ENCODE peak calls at places on chromosomes 4 and X, in ten cellular contexts. D is NT2/D1, N is KG1, K is GDM1, A is retina, V is C1 segment of cervical spinal cord, T is GM04504, Z is bronchial epithelial cell, J is K562, R is LHCN-M2. X is an unnamed sample.

GRCh38 chr4:6877070-6877469 is 32.6 kb upstream of the TBC1D14 start:
- DNase-seq in Z (no peak), A (no peak), D (no peak), N (no peak), V (no peak), K (no peak), T (no peak), R (no peak), J (no peak), X (no peak)

GRCh38 chr4:151629097-151629783 is 131.6 kb downstream of the GATB start:
- DNase-seq in V (no peak), J (no peak), R (no peak), N (no peak), D (no peak), K (no peak), A (no peak), T (no peak), Z (peak), X (no peak)

GRCh38 chr4:83932996-83933395 is 397.1 kb downstream of the GPAT3 start:
- DNase-seq in J (no peak), V (no peak), N (no peak), D (no peak), A (no peak), K (no peak), R (no peak), Z (peak), T (no peak), X (no peak)

GRCh38 chr4:89949782-89950387 is 55.2 kb downstream of the MMRN1 start:
- DNase-seq in D (no peak), V (no peak), Z (peak), T (no peak), J (no peak), R (no peak), K (no peak), N (no peak), A (no peak), X (peak)

GRCh38 chrX:104098151-104098808 is 14.0 kb upstream of the ZCCHC18 start:
- DNase-seq in T (peak), J (peak), A (peak), Z (peak), K (peak), N (no peak), R (peak), D (peak), V (no peak), X (peak)

GRCh38 chrX:136214551-136214950 is 36.6 kb downstream of the MAP7D3 start:
- DNase-seq in A (no peak), D (no peak), T (peak), K (no peak), N (no peak), J (no peak), Z (peak), R (peak), V (no peak), X (no peak)

GRCh38 chr4:164503874-164504273 is 250.1 kb upstream of the SMIM31 start:
- DNase-seq in N (no peak), T (no peak), Z (no peak), D (no peak), V (no peak), J (no peak), K (no peak), R (no peak), A (no peak), X (no peak)

GRCh38 chrX:18994713-18995112 is 10.8 kb upstream of the PHKA2 start:
- DNase-seq in V (no peak), T (peak), R (peak), A (no peak), J (no peak), K (no peak), D (no peak), N (no peak), Z (peak), X (no peak)

GRCh38 chr4:150280081-150280950 is 202.1 kb downstream of the DCLK2 start:
- DNase-seq in J (no peak), V (no peak), Z (peak), T (peak), N (no peak), R (peak), D (no peak), K (peak), A (no peak), X (no peak)

GRCh38 chr4:165991325-165992180 is 118.5 kb downstream of the TLL1 start:
- DNase-seq in Z (peak), N (no peak), R (no peak), J (no peak), A (no peak), D (no peak), T (no peak), K (no peak), V (no peak), X (no peak)

GRCh38 chr4:103867311-103867710 is 147.5 kb upstream of the TACR3 start:
- DNase-seq in A (no peak), R (no peak), V (no peak), Z (no peak), T (no peak), D (no peak), N (no peak), J (no peak), K (no peak), X (no peak)

GRCh38 chr4:94668724-94669123 is 89.0 kb upstream of the BMPR1B start:
- DNase-seq in R (no peak), K (no peak), T (no peak), Z (no peak), J (no peak), D (no peak), V (no peak), N (no peak), A (no peak), X (peak)

GRCh38 chrX:140822861-140823260 is 113.3 kb downstream of the LINC00632 start:
- DNase-seq in A (no peak), V (no peak), N (no peak), T (no peak), R (no peak), J (no peak), D (no peak), Z (no peak), K (no peak), X (no peak)

GRCh38 chrX:22004866-22005265 is 27.3 kb upstream of the PHEX start:
- DNase-seq in R (no peak), K (no peak), Z (no peak), N (no peak), J (no peak), D (no peak), A (no peak), T (no peak), V (no peak), X (no peak)

GRCh38 chr4:38856524-38857337 is at the start of gene TLR6:
- DNase-seq in T (no peak), K (peak), D (peak), J (peak), Z (peak), R (peak), N (peak), V (no peak), A (peak), X (peak)

GRCh38 chr4:57156242-57156990 is 46.2 kb upstream of the IGFBP7 start:
- DNase-seq in Z (peak), V (no peak), J (no peak), T (no peak), K (no peak), N (no peak), A (no peak), D (no peak), R (no peak), X (no peak)

GRCh38 chr4:135050086-135050717 is 848.6 kb upstream of the PABPC4L start:
- DNase-seq in R (peak), Z (no peak), T (no peak), J (no peak), A (no peak), K (no peak), N (no peak), D (no peak), V (no peak), X (no peak)

GRCh38 chrX:154401045-154401799 is 3.0 kb downstream of the RPL10 start:
- DNase-seq in V (no peak), A (no peak), J (no peak), D (no peak), Z (peak), R (no peak), K (no peak), T (no peak), N (no peak), X (no peak)

GRCh38 chr4:77481856-77482255 is 123.8 kb upstream of the CXCL13 start:
- DNase-seq in Z (peak), K (no peak), D (no peak), T (no peak), V (no peak), R (peak), A (no peak), N (no peak), J (no peak), X (no peak)

GRCh38 chr4:103429283-103429682 is 231.1 kb upstream of the CENPE start:
- DNase-seq in T (no peak), N (no peak), A (no peak), J (no peak), R (no peak), D (peak), K (no peak), Z (no peak), V (no peak), X (peak)

GRCh38 chr4:26953361-26953760 is 92.7 kb downstream of the STIM2 start:
- DNase-seq in J (no peak), R (no peak), A (no peak), D (no peak), N (no peak), K (no peak), T (no peak), Z (peak), V (no peak), X (no peak)

GRCh38 chr4:153931804-153932203 is 142.9 kb upstream of the SFRP2 start:
- DNase-seq in A (no peak), K (no peak), Z (peak), D (no peak), J (no peak), V (no peak), T (peak), R (no peak), N (no peak), X (no peak)

X was measured in HEK293T.